ENCODE peak calls at places on chromosomes 3 and 15, in five cellular contexts. R, I, L, B and Y are unnamed samples. For H3K4me1, the result is how much of the 10 kb centered on the place peaks cover.

GRCh38 chr3:78734048-78734637 is 1033.7 kb downstream of the ROBO1 start:
- DNase-seq in R (no peak), I (no peak), L (no peak), B (no peak), Y (peak)

GRCh38 chr15:67379530-67379929 is 124.9 kb downstream of the IQCH start:
- DNase-seq in R (no peak), I (no peak), L (no peak), B (no peak), Y (no peak)

GRCh38 chr3:24793896-24794295 is 299.2 kb upstream of the THRB start:
- DNase-seq in R (no peak), I (no peak), L (no peak), B (no peak), Y (no peak)

GRCh38 chr3:67531149-67532101 is 123.0 kb downstream of the SUCLG2 start:
- DNase-seq in R (no peak), I (no peak), L (no peak), B (no peak), Y (no peak)

GRCh38 chr3:33749546-33750215 is 31.6 kb upstream of the CLASP2 start:
- DNase-seq in R (no peak), I (no peak), L (no peak), B (no peak), Y (no peak)

GRCh38 chr3:188361888-188362287 is 207.9 kb downstream of the LPP start:
- DNase-seq in R (no peak), I (no peak), L (no peak), B (no peak), Y (no peak)

GRCh38 chr15:35182841-35183479 is 97.9 kb upstream of the NANOGP8 start:
- DNase-seq in R (no peak), I (no peak), L (no peak), B (no peak), Y (peak)

GRCh38 chr3:58217209-58217811 is 6.5 kb upstream of the DNASE1L3 start:
- DNase-seq in R (peak), I (peak), L (peak), B (peak), Y (peak)

GRCh38 chr3:116473602-116474001 is 28.3 kb upstream of the LSAMP start:
- DNase-seq in R (no peak), I (no peak), L (no peak), B (no peak), Y (no peak)

GRCh38 chr3:52452570-52453221 is 1.1 kb downstream of the TNNC1 start:
- DNase-seq in R (no peak), I (no peak), L (no peak), B (peak), Y (no peak)
- H3K4me1 ChIP-seq in R (under half), I (under half), L (half or more), B (half or more), Y (under half)

DNA sequence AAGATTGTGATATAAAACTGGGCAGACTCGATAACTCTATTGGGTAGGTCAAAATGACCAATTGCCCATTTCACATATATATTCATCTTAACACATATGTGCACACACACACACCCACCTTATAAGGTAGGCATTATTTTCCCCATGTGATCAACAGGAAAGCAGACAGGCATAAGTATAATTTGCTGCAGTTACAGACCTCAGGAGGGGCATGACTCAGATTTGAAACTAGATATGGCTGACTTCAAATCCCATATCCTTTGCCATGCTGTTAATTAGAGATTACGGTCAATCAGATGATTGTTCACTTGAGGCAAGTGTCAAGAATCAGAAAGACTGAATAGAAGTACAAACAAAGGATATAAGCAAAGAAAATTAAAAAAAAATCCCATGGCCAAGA is 910.6 kb downstream of the NTRK3 start:
- DNase-seq in R (no peak), I (no peak), L (no peak), B (no peak), Y (no peak)
- TF ChIP-seq REST in R (no peak), I (no peak), L (no peak), B (no peak), Y (no peak)

GRCh38 chr3:101809178-101810022 is 30.4 kb downstream of the NXPE3 start:
- DNase-seq in R (peak), I (peak), L (peak), B (peak), Y (peak)
- H3K4me1 ChIP-seq in R (under half), I (under half), L (under half), B (under half), Y (under half)

GRCh38 chr3:139940622-139941021 is 5.6 kb downstream of the CLSTN2 start:
- DNase-seq in R (no peak), I (no peak), L (no peak), B (peak), Y (no peak)

GRCh38 chr3:139935071-139935865 is at the start of gene CLSTN2:
- DNase-seq in R (peak), I (peak), L (no peak), B (no peak), Y (peak)

GRCh38 chr3:139935866-139936817 is 1.2 kb downstream of the CLSTN2 start:
- DNase-seq in R (peak), I (no peak), L (no peak), B (no peak), Y (peak)

GRCh38 chr3:139939681-139940190 is 4.8 kb downstream of the CLSTN2 start:
- DNase-seq in R (no peak), I (no peak), L (no peak), B (no peak), Y (no peak)

GRCh38 chr3:139937674-139938279 is 2.8 kb downstream of the CLSTN2 start:
- DNase-seq in R (peak), I (peak), L (peak), B (no peak), Y (peak)
- TF ChIP-seq REST in R (no peak), I (no peak), L (no peak), B (no peak), Y (no peak)

DNA sequence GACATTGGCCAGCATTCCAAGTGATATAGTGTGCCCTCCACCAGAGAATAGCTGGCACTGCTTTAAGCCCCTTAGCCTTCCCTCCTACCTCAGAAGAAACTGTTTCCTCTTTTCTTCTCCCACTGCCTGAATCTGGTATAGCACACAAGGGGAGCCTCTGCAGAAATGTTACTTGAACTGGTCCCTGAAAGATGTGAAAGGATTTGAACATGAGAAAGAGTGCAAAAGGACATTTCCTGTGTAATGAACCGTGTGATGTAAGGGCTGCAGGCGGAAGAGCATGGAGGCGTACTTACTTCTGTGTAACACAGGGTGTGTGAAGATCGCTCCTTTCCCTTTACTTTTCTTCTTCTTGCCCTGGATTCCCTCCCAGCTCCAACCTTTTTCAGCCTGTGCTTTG is 8.3 kb downstream of the TMOD3 start:
- DNase-seq in R (no peak), I (peak), L (no peak), B (no peak), Y (no peak)
- H3K4me1 ChIP-seq in R (under half), I (half or more), L (half or more), B (half or more), Y (under half)

DNA sequence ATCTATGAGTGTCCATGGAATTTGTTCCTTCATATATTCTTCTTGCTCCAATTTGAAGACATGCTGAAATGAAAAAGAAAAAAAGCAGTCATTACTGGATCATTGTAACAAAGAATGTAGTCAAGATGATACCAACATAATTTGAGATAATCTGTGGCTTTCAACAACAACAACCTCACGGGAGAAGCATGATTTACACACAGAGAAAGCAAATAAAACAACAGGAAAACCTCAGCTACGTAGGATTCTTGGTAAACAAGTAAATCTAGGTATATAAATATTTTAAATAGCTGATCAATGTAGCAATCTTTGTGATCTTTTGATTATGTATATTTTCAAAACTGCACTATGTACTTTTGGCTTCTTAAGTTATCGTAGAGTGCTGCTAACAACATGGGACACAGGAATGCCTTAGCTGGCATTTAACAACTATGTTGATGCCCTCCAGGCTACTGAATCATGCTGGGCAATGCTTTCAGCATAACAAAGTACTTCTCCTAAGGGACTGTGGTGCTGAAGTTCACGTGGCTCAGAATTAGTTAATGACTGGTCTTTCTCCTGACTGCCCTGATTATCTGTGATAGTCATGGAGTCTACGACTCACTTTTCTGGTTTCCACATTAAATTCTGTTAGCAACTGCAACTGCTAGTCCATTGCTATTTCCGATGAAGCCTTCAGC is 96.5 kb upstream of the MYO5C start:
- DNase-seq in R (no peak), I (peak), L (no peak), B (no peak), Y (peak)
- TF ChIP-seq REST in R (no peak), I (no peak), L (no peak), B (no peak), Y (no peak)

GRCh38 chr15:100930306-100930848 is 11.2 kb downstream of the LRRK1 start:
- DNase-seq in R (no peak), I (no peak), L (no peak), B (no peak), Y (no peak)
- H3K4me1 ChIP-seq in R (under half), I (under half), L (under half), B (under half), Y (under half)

DNA sequence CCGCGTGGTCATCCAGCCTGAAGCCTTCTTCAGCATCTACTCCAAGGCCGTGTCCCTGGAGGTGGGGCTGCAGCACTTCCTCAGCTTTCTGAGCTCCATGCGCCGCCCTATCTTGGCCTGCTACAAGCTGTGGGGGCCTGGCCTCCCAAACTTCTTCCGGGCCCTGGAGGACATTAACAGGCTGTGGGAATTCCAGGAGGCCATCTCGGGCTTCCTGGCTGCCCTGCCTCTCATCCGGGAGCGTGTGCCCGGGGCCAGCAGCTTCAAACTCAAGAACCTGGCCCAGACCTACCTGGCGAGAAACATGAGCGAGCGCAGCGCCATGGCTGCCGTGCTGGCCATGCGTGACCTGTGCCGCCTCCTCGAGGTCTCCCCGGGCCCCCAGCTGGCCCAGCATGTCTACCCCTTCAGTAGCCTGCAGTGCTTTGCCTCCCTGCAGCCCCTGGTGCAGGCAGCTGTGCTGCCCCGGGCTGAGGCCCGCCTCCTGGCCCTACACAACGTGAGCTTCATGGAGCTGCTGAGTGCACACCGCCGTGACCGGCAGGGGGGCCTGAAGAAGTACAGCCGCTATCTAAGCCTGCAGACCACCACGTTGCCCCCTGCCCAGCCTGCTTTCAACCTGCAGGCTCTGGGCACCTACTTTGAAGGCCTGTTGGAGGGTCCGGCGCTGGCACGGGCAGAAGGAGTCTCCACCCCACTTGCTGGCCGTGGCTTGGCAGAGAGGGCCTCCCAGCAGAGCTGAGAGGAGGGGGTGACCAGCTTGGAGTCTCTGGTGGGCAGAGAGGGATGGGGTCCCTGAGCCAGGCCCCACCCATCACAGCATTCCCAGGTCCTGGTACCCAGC is 37.9 kb downstream of the GOLGA6A start:
- DNase-seq in R (no peak), I (no peak), L (no peak), B (no peak), Y (no peak)
- TF ChIP-seq REST in R (no peak), I (no peak), L (no peak), B (no peak), Y (no peak)

GRCh38 chr15:71052356-71052755 is 62.9 kb upstream of the THSD4 start:
- DNase-seq in R (no peak), I (no peak), L (no peak), B (no peak), Y (no peak)

GRCh38 chr15:71050461-71050860 is 64.8 kb upstream of the THSD4 start:
- DNase-seq in R (no peak), I (no peak), L (no peak), B (no peak), Y (no peak)

GRCh38 chr15:71048913-71049675 is 66.2 kb upstream of the THSD4 start:
- DNase-seq in R (no peak), I (no peak), L (no peak), B (no peak), Y (no peak)

GRCh38 chr15:71051539-71051938 is 63.7 kb upstream of the THSD4 start:
- DNase-seq in R (no peak), I (no peak), L (no peak), B (no peak), Y (no peak)

DNA sequence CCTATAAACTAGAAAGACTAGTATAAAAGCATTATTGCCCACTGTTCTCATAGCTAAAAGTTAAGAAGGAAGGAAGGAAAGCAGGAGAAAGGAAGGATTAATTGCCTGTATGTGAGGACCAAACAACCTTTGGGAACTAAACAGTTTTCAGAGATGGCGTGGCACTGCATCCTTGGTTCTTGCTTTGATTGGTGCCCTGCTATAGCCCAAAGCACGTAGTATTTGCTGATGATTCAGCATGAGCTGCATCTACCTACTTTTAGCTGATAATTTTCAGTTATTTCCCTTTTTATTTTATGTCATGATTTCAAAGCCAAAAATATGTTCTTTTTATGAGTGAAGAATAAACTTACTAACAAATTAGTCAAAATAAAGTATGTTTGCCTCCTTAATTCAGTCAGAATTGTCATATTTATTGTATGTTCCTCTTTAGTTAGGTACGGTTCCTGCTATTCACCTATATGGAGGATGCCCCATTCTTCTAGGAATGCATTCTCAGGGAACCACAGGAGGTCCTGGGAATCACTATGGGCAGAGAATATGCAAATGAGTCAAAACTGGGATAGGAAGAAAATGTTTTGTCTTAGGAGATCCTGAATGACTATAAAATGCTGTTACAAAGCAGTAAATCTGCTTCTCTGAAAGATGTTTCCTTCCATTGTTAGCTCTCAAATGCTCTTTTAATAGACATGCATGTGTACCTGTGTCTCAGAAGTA is 65.4 kb upstream of the THSD4 start:
- DNase-seq in R (no peak), I (no peak), L (no peak), B (no peak), Y (peak)
- H3K4me1 ChIP-seq in R (under half), I (under half), L (under half), B (under half), Y (under half)

GRCh38 chr3:60325610-60326181 is 925.6 kb downstream of the FHIT start:
- DNase-seq in R (peak), I (no peak), L (no peak), B (no peak), Y (no peak)
- TF ChIP-seq REST in R (no peak), I (no peak), L (no peak), B (no peak), Y (no peak)